ENCODE peak calls at places on chromosomes 5 and 9, in five cellular contexts. J is NCI-H1694, G is amniotic epithelial cell, Y is heart left ventricle, C is amniotic stem cell. R is an unnamed sample.

GRCh38 chr9:136623016-136623848 is 39.5 kb upstream of the EGFL7 start:
- DNase-seq in Y (no peak), J (no peak), G (no peak), C (no peak), R (no peak)

GRCh38 chr5:151870820-151871219 is 53.8 kb downstream of the GLRA1 start:
- DNase-seq in J (no peak), Y (no peak), C (no peak), G (peak; percentile 47), R (peak; percentile 18)

GRCh38 chr5:176712546-176713297 is 65.4 kb downstream of the TSPAN17 start:
- DNase-seq in Y (no peak), J (no peak), G (no peak), C (no peak), R (no peak)

GRCh38 chr5:135386096-135386495 is 12.9 kb downstream of the MACROH2A1 start:
- DNase-seq in Y (no peak), G (no peak), C (no peak), J (no peak), R (no peak)

GRCh38 chr5:102789469-102789868 is 34.4 kb downstream of the PAM start:
- DNase-seq in C (no peak), G (peak; percentile 14), Y (no peak), J (no peak), R (no peak)

GRCh38 chr5:137743031-137743640 is 7.2 kb upstream of the KLHL3 start:
- DNase-seq in J (peak; percentile 51), Y (peak; percentile 63), G (peak; percentile 66), C (peak; percentile 49), R (peak; percentile 72)

GRCh38 chr9:108622467-108622866 is 233.3 kb downstream of the ACTL7B start:
- DNase-seq in Y (no peak), J (no peak), C (no peak), G (peak; percentile 89), R (no peak)

GRCh38 chr5:53161876-53162275 is 52.3 kb upstream of the MOCS2 start:
- DNase-seq in J (no peak), C (no peak), G (peak; percentile 80), Y (no peak), R (peak; percentile 43)

GRCh38 chr9:97438666-97439065 is 26.8 kb downstream of the TDRD7 start:
- DNase-seq in C (no peak), J (no peak), Y (no peak), G (peak; percentile 44), R (no peak)

GRCh38 chr5:74206571-74207550 is 433.7 kb downstream of the ENC1 start:
- DNase-seq in G (peak; percentile 61), Y (peak; percentile 36), J (peak; percentile 73), C (peak; percentile 12), R (no peak)

GRCh38 chr9:77663754-77664153 is 15.6 kb upstream of the GNA14 start:
- DNase-seq in C (no peak), J (no peak), G (no peak), Y (peak; percentile 17), R (no peak)

GRCh38 chr5:73999306-73999705 is 373.3 kb downstream of the ARHGEF28 start:
- DNase-seq in Y (no peak), C (no peak), J (no peak), G (no peak), R (no peak)

GRCh38 chr9:35035851-35036701 is 36.3 kb downstream of the VCP start:
- DNase-seq in Y (peak; percentile 59), C (no peak), G (peak; percentile 82), J (no peak), R (no peak)

GRCh38 chr5:11234501-11234911 is 473.5 kb upstream of the DAP start:
- DNase-seq in C (no peak), G (no peak), Y (peak; percentile 30), J (no peak), R (no peak)

GRCh38 chr5:15021286-15022046 is 149.9 kb upstream of the ANKH start:
- DNase-seq in J (no peak), C (no peak), G (peak; percentile 77), Y (no peak), R (peak; percentile 74)

GRCh38 chr9:105978336-105978735 is 284.0 kb downstream of the TMEM38B start:
- DNase-seq in C (no peak), Y (no peak), J (no peak), G (no peak), R (no peak)

GRCh38 chr9:121770415-121771273 is 119.2 kb downstream of the DAB2IP start:
- DNase-seq in C (no peak), G (no peak), Y (no peak), J (no peak), R (peak; percentile 62)

GRCh38 chr5:156326718-156327259 is at the start of gene SGCD:
- DNase-seq in J (no peak), Y (peak; percentile 70), G (peak; percentile 1), C (peak; percentile 74), R (peak; percentile 9)

GRCh38 chr5:37552770-37553719 is 173.9 kb downstream of the WDR70 start:
- DNase-seq in Y (no peak), G (peak; percentile 99), J (no peak), C (peak; percentile 57), R (peak; percentile 90)

GRCh38 chr9:108569624-108570023 is 286.2 kb downstream of the ACTL7B start:
- DNase-seq in G (peak; percentile 22), C (peak; percentile 7), J (no peak), Y (no peak), R (peak; percentile 75)

GRCh38 chr5:429453-430188 is 13.4 kb upstream of the EXOC3 start:
- DNase-seq in G (peak; percentile 77), J (peak; percentile 24), C (no peak), Y (no peak), R (no peak)

GRCh38 chr9:101791938-101792337 is 53.5 kb upstream of the GRIN3A start:
- DNase-seq in C (no peak), G (peak; percentile 0), J (peak; percentile 22), Y (no peak), R (no peak)

GRCh38 chr9:134546231-134546731 is 95.3 kb upstream of the COL5A1 start:
- DNase-seq in C (no peak), G (peak; percentile 75), J (no peak), Y (no peak), R (peak; percentile 66)

GRCh38 chr5:7146886-7147285 is 249.1 kb upstream of the ADCY2 start:
- DNase-seq in G (no peak), Y (no peak), J (no peak), C (no peak), R (no peak)

GRCh38 chr5:53482717-53483638 is 2.5 kb downstream of the FST start:
- DNase-seq in G (no peak), Y (peak; percentile 29), J (no peak), C (no peak), R (peak; percentile 32)

GRCh38 chr5:58358436-58358835 is 101.5 kb downstream of the PLK2 start:
- DNase-seq in J (no peak), G (no peak), Y (no peak), C (no peak), R (no peak)

R was measured in mesenchymal stem cell.